ENCODE peak calls at places on chromosomes 1 and 21, in ten cellular contexts. Y is colonic mucosa, Z is GM23248, J is neural progenitor cell, W is GM06990, S is small intestine, G is GM23338, H is cardiac muscle cell, D is aorta, V is kidney epithelial cell. P is an unnamed sample. For H3K27me3, the result is how much of the 10 kb centered on the place peaks cover.

GRCh38 chr1:116306102-116306501 is 66.9 kb upstream of the ATP1A1 start:
- DNase-seq in Y (no peak), Z (no peak), J (no peak), W (no peak), S (no peak), G (no peak), H (no peak), D (no peak), V (no peak), P (no peak)

GRCh38 chr1:205417884-205418283 is 4.0 kb downstream of the LEMD1 start:
- DNase-seq in Y (no peak), Z (no peak), J (no peak), W (no peak), S (no peak), G (no peak), H (no peak), D (no peak), V (no peak), P (no peak)

GRCh38 chr1:16115468-16116363 is 40.2 kb downstream of the EPHA2 start:
- DNase-seq in Y (no peak), Z (no peak), J (peak), W (no peak), S (no peak), G (peak), H (no peak), D (peak), V (no peak), P (no peak)

GRCh38 chr1:38551908-38552307 is 307.7 kb downstream of the RRAGC start:
- DNase-seq in Y (no peak), Z (no peak), J (no peak), W (no peak), S (no peak), G (no peak), H (no peak), D (no peak), V (no peak), P (no peak)

GRCh38 chr1:202104073-202104472 is 18.6 kb upstream of the GPR37L1 start:
- DNase-seq in Y (peak), Z (no peak), J (no peak), W (no peak), S (peak), G (no peak), H (no peak), D (no peak), V (no peak), P (no peak)

GRCh38 chr21:28971171-28971570 is 21.5 kb downstream of the LTN1 start:
- DNase-seq in Y (no peak), Z (peak), J (peak), W (no peak), S (no peak), G (peak), H (no peak), D (no peak), V (no peak), P (no peak)

GRCh38 chr1:40948741-40949528 is 30.6 kb upstream of the CTPS1 start:
- DNase-seq in Y (peak), Z (peak), J (peak), W (peak), S (peak), G (peak), H (peak), D (no peak), V (peak), P (peak)

GRCh38 chr21:34100789-34101188 is 27.4 kb downstream of the MRPS6 start:
- DNase-seq in Y (no peak), Z (peak), J (no peak), W (no peak), S (no peak), G (no peak), H (no peak), D (no peak), V (no peak), P (no peak)

GRCh38 chr1:62415687-62416086 is 21.2 kb upstream of the USP1 start:
- DNase-seq in Y (no peak), Z (no peak), J (no peak), W (no peak), S (no peak), G (no peak), H (no peak), D (no peak), V (no peak), P (no peak)

GRCh38 chr21:15054089-15054488 is 10.7 kb downstream of the NRIP1 start:
- DNase-seq in Y (no peak), Z (no peak), J (no peak), W (no peak), S (no peak), G (no peak), H (no peak), D (no peak), V (no peak), P (no peak)

GRCh38 chr21:15054606-15055239 is 10.1 kb downstream of the NRIP1 start:
- DNase-seq in Y (no peak), Z (no peak), J (no peak), W (no peak), S (no peak), G (no peak), H (no peak), D (no peak), V (no peak), P (no peak)

GRCh38 chr21:15059397-15059796 is 5.4 kb downstream of the NRIP1 start:
- DNase-seq in Y (no peak), Z (no peak), J (no peak), W (no peak), S (no peak), G (no peak), H (no peak), D (no peak), V (no peak), P (no peak)

GRCh38 chr21:15058718-15059316 is 6.0 kb downstream of the NRIP1 start:
- DNase-seq in Y (no peak), Z (peak), J (no peak), W (no peak), S (peak), G (peak), H (peak), D (no peak), V (peak), P (peak)

GRCh38 chr21:15057290-15057689 is 7.5 kb downstream of the NRIP1 start:
- DNase-seq in Y (peak), Z (no peak), J (peak), W (no peak), S (peak), G (peak), H (no peak), D (no peak), V (no peak), P (no peak)
- H3K4me3 ChIP-seq in Y (no peak), Z (peak), J (no peak), W (no peak), S (no peak), G (no peak), H (no peak), D (no peak), V (peak), P (no peak)

GRCh38 chr1:242209063-242209462 is 210.2 kb upstream of the MAP1LC3C start:
- DNase-seq in Y (no peak), Z (no peak), J (peak), W (no peak), S (no peak), G (no peak), H (no peak), D (no peak), V (no peak), P (no peak)
- H3K27me3 ChIP-seq in Y (under half), Z (under half), J (under half), W (under half), S (under half), G (under half), H (under half), D (under half), V (under half), P (under half)

DNA sequence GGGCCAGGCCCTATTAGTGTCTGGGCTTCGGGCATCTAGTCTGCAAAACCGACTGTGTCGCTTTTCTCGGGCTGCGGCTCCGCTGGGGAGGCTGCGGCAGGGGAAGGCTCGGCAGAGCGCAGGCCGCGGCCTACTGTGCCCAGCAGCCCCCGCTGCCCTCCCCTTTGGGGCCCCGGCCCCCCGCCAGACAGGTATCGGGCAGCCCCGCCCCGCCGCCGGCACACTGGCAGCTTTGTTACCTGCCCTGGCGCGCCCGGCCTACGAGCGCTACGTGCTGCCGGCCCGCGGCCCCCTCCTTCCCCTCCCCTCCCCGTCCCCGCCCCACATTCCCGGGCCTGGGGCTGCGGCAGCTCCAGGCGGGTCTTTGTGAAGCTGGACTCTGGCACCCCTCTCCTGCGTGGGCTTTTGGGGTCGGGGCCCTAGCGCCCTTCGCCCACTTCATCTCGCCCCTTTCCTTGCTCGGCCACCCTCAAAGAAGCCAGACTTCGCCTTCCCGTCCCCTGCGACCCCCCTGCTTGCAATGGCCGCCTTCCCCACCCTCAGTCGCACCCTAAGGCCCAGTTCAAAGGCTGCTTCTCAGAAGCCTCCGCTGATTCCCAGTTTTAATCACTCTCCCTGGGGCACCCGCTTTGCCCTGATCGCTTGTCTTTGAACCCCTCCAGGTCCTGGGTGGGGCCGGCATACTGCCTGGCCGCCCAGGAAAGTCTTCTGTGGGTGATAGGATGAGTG is 48.9 kb upstream of the SLC2A1 start:
- DNase-seq in Y (no peak), Z (no peak), J (peak), W (no peak), S (peak), G (peak), H (no peak), D (no peak), V (no peak), P (no peak)
- H3K4me3 ChIP-seq in Y (no peak), Z (no peak), J (peak), W (no peak), S (no peak), G (peak), H (no peak), D (no peak), V (no peak), P (no peak)

GRCh38 chr1:24972257-24973242 is 42.5 kb upstream of the RUNX3 start:
- DNase-seq in Y (no peak), Z (no peak), J (no peak), W (no peak), S (no peak), G (no peak), H (no peak), D (peak), V (no peak), P (no peak)
- H3K27me3 ChIP-seq in Y (under half), Z (under half), J (under half), W (under half), S (under half), G (under half), H (under half), D (under half), V (under half), P (under half)

GRCh38 chr1:32998009-32998555 is 33.5 kb upstream of the RNF19B start:
- DNase-seq in Y (no peak), Z (peak), J (no peak), W (no peak), S (peak), G (no peak), H (no peak), D (no peak), V (no peak), P (no peak)

GRCh38 chr1:33001282-33001681 is 35.4 kb downstream of the AK2 start:
- DNase-seq in Y (no peak), Z (no peak), J (peak), W (no peak), S (peak), G (peak), H (no peak), D (no peak), V (no peak), P (no peak)

GRCh38 chr1:33000427-33001026 is 35.9 kb upstream of the RNF19B start:
- DNase-seq in Y (no peak), Z (no peak), J (no peak), W (no peak), S (no peak), G (no peak), H (no peak), D (no peak), V (no peak), P (no peak)

GRCh38 chr1:32998997-32999396 is 34.4 kb upstream of the RNF19B start:
- DNase-seq in Y (no peak), Z (no peak), J (no peak), W (no peak), S (no peak), G (no peak), H (peak), D (no peak), V (no peak), P (no peak)

DNA sequence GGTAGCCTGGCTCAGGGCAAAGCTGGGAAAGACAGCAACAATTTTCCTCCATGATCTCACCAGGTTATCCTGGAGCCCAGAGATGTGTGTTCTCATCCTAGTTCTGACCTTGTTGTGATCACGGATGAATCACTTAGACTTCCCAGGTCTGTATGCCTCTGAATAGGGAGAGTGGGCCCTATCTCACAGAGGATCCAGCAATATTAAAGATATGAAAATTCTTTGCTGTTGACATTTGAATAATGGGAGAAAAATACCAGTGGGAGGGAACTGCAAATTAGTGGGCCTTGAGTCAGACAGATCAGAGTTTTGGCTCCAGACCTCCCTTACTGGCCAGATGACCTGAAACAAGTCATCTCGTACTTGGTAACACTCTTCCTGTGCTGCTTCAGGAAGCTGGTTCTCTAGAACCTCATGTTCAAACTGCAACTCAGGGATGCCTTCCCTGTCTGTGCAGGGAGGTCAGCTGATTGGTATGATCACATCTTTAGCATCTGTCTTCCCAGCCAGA is 32.8 kb upstream of the RNF19B start:
- DNase-seq in Y (no peak), Z (peak), J (no peak), W (no peak), S (no peak), G (no peak), H (peak), D (no peak), V (no peak), P (peak)
- H3K4me3 ChIP-seq in Y (no peak), Z (no peak), J (no peak), W (no peak), S (no peak), G (no peak), H (no peak), D (no peak), V (no peak), P (no peak)

GRCh38 chr1:210328032-210328745 is 513 bp upstream of the HHAT start:
- DNase-seq in Y (peak), Z (peak), J (no peak), W (no peak), S (no peak), G (peak), H (peak), D (no peak), V (no peak), P (no peak)
- H3K27me3 ChIP-seq in Y (under half), Z (under half), J (half or more), W (under half), S (under half), G (half or more), H (under half), D (under half), V (under half), P (under half)

DNA sequence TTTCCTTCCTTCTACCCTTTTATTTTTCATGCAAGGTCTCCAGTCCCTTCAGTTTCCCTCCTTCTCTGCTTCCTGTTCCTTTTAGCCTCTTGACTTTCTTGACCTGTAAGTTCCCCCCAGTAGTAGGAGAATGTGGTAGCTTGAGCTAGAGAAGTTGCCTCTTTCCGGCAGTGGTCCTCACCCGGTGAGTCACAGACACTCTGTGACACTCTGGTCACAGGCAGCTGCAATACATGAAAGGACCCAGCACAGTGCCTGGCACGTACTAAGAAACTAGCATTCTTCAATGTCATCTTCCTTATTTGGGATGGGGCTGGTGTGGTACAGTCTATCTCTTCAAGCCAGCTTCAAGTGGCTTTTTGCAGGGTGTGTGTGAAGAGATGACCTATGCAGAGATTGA is 16.0 kb downstream of the PFKFB2 start:
- DNase-seq in Y (peak), Z (no peak), J (no peak), W (no peak), S (no peak), G (no peak), H (no peak), D (no peak), V (no peak), P (no peak)
- H3K4me3 ChIP-seq in Y (no peak), Z (no peak), J (no peak), W (no peak), S (no peak), G (no peak), H (no peak), D (no peak), V (no peak), P (no peak)

GRCh38 chr1:71044833-71045232 is 2.8 kb downstream of the PTGER3 start:
- DNase-seq in Y (no peak), Z (no peak), J (no peak), W (no peak), S (no peak), G (no peak), H (no peak), D (no peak), V (no peak), P (no peak)
- H3K27me3 ChIP-seq in Y (under half), Z (under half), J (under half), W (under half), S (under half), G (under half), H (under half), D (under half), V (under half), P (under half)

GRCh38 chr1:76425104-76425842 is 350.7 kb downstream of the ST6GALNAC3 start:
- DNase-seq in Y (no peak), Z (no peak), J (no peak), W (peak), S (no peak), G (no peak), H (peak), D (no peak), V (no peak), P (no peak)
- H3K4me3 ChIP-seq in Y (no peak), Z (peak), J (no peak), W (peak), S (no peak), G (no peak), H (no peak), D (no peak), V (no peak), P (no peak)